ENCODE peak calls at places on chromosomes 1 and 21, in nine cellular contexts. One of them, this sample, is unnamed.
A peak's percentile ranks its signal among the peaks of the same experiment; 100 is the strongest.

GRCh38 chr1:56147020-56147419 is 432.3 kb downstream of the PLPP3 start:
- DNase-seq in suprapubic skin: no peak
- DNase-seq in tibial nerve: no peak
- DNase-seq in transverse colon: no peak
- DNase-seq in stomach: no peak
- DNase-seq in A549: no peak
- DNase-seq in K562: no peak
- DNase-seq in sigmoid colon: no peak
- DNase-seq in esophagus muscularis mucosa: no peak
- DNase-seq in this sample: no peak

GRCh38 chr1:231338270-231339128 is at the start of gene SPRTN:
- DNase-seq in suprapubic skin: peak; percentile 94
- DNase-seq in tibial nerve: peak; percentile 5
- DNase-seq in transverse colon: no peak
- DNase-seq in stomach: no peak
- DNase-seq in A549: no peak
- DNase-seq in K562: peak; percentile 92
- DNase-seq in sigmoid colon: no peak
- DNase-seq in esophagus muscularis mucosa: no peak
- DNase-seq in this sample: no peak

GRCh38 chr1:224212618-224213037 is 29.6 kb downstream of the DEGS1 start:
- DNase-seq in suprapubic skin: no peak
- DNase-seq in tibial nerve: no peak
- DNase-seq in transverse colon: no peak
- DNase-seq in stomach: no peak
- DNase-seq in A549: no peak
- DNase-seq in K562: no peak
- DNase-seq in sigmoid colon: peak; percentile 28
- DNase-seq in esophagus muscularis mucosa: no peak
- DNase-seq in this sample: no peak

GRCh38 chr1:153599847-153600246 is 13.1 kb downstream of the S100A16 start:
- DNase-seq in suprapubic skin: no peak
- DNase-seq in tibial nerve: no peak
- DNase-seq in transverse colon: no peak
- DNase-seq in stomach: no peak
- DNase-seq in A549: no peak
- DNase-seq in K562: no peak
- DNase-seq in sigmoid colon: no peak
- DNase-seq in esophagus muscularis mucosa: no peak
- DNase-seq in this sample: no peak

GRCh38 chr1:110879758-110880606 is 7.0 kb downstream of the CD53 start:
- DNase-seq in suprapubic skin: no peak
- DNase-seq in tibial nerve: no peak
- DNase-seq in transverse colon: peak; percentile 15
- DNase-seq in stomach: no peak
- DNase-seq in A549: no peak
- DNase-seq in K562: peak; percentile 87
- DNase-seq in sigmoid colon: no peak
- DNase-seq in esophagus muscularis mucosa: no peak
- DNase-seq in this sample: no peak

GRCh38 chr1:94504601-94505000 is 37.0 kb downstream of the F3 start:
- DNase-seq in suprapubic skin: no peak
- DNase-seq in tibial nerve: no peak
- DNase-seq in transverse colon: no peak
- DNase-seq in stomach: no peak
- DNase-seq in A549: no peak
- DNase-seq in K562: no peak
- DNase-seq in sigmoid colon: no peak
- DNase-seq in esophagus muscularis mucosa: no peak
- DNase-seq in this sample: no peak

GRCh38 chr21:36104306-36105300 is 30.3 kb upstream of the CBR3 start:
- DNase-seq in suprapubic skin: no peak
- DNase-seq in tibial nerve: peak; percentile 56
- DNase-seq in transverse colon: peak; percentile 34
- DNase-seq in stomach: peak; percentile 35
- DNase-seq in A549: no peak
- DNase-seq in K562: peak; percentile 47
- DNase-seq in sigmoid colon: no peak
- DNase-seq in esophagus muscularis mucosa: no peak
- DNase-seq in this sample: peak; percentile 56

GRCh38 chr1:195820925-195821324 is 787.3 kb downstream of the KCNT2 start:
- DNase-seq in suprapubic skin: no peak
- DNase-seq in tibial nerve: no peak
- DNase-seq in transverse colon: no peak
- DNase-seq in stomach: no peak
- DNase-seq in A549: no peak
- DNase-seq in K562: no peak
- DNase-seq in sigmoid colon: no peak
- DNase-seq in esophagus muscularis mucosa: no peak
- DNase-seq in this sample: no peak

GRCh38 chr1:110689868-110690267 is 15.1 kb upstream of the KCNA3 start:
- DNase-seq in suprapubic skin: no peak
- DNase-seq in tibial nerve: no peak
- DNase-seq in transverse colon: no peak
- DNase-seq in stomach: no peak
- DNase-seq in A549: no peak
- DNase-seq in K562: no peak
- DNase-seq in sigmoid colon: no peak
- DNase-seq in esophagus muscularis mucosa: no peak
- DNase-seq in this sample: no peak

GRCh38 chr21:31293986-31294385 is 50.1 kb downstream of the TIAM1 start:
- DNase-seq in suprapubic skin: no peak
- DNase-seq in tibial nerve: no peak
- DNase-seq in transverse colon: no peak
- DNase-seq in stomach: no peak
- DNase-seq in A549: peak; percentile 13
- DNase-seq in K562: no peak
- DNase-seq in sigmoid colon: no peak
- DNase-seq in esophagus muscularis mucosa: no peak
- DNase-seq in this sample: no peak

GRCh38 chr21:43911015-43911934 is 46.3 kb downstream of the AGPAT3 start:
- DNase-seq in suprapubic skin: peak; percentile 61
- DNase-seq in tibial nerve: no peak
- DNase-seq in transverse colon: no peak
- DNase-seq in stomach: no peak
- DNase-seq in A549: no peak
- DNase-seq in K562: no peak
- DNase-seq in sigmoid colon: peak; percentile 64
- DNase-seq in esophagus muscularis mucosa: no peak
- DNase-seq in this sample: no peak

GRCh38 chr1:19042675-19043578 is 86.5 kb upstream of the IFFO2 start:
- DNase-seq in suprapubic skin: peak; percentile 57
- DNase-seq in tibial nerve: no peak
- DNase-seq in transverse colon: no peak
- DNase-seq in stomach: no peak
- DNase-seq in A549: no peak
- DNase-seq in K562: no peak
- DNase-seq in sigmoid colon: peak; percentile 42
- DNase-seq in esophagus muscularis mucosa: no peak
- DNase-seq in this sample: no peak

GRCh38 chr1:31795801-31796621 is 19.8 kb downstream of the SPOCD1 start:
- DNase-seq in suprapubic skin: peak; percentile 40
- DNase-seq in tibial nerve: no peak
- DNase-seq in transverse colon: peak; percentile 10
- DNase-seq in stomach: peak; percentile 27
- DNase-seq in A549: peak; percentile 17
- DNase-seq in K562: peak; percentile 45
- DNase-seq in sigmoid colon: peak; percentile 61
- DNase-seq in esophagus muscularis mucosa: no peak
- DNase-seq in this sample: peak; percentile 33

GRCh38 chr1:16442941-16443340 is 2.4 kb downstream of the NECAP2 start:
- DNase-seq in suprapubic skin: no peak
- DNase-seq in tibial nerve: no peak
- DNase-seq in transverse colon: no peak
- DNase-seq in stomach: no peak
- DNase-seq in A549: no peak
- DNase-seq in K562: no peak
- DNase-seq in sigmoid colon: no peak
- DNase-seq in esophagus muscularis mucosa: no peak
- DNase-seq in this sample: no peak

GRCh38 chr1:17630048-17630830 is 90.7 kb downstream of the ARHGEF10L start:
- DNase-seq in suprapubic skin: no peak
- DNase-seq in tibial nerve: peak; percentile 81
- DNase-seq in transverse colon: peak; percentile 38
- DNase-seq in stomach: peak; percentile 27
- DNase-seq in A549: no peak
- DNase-seq in K562: no peak
- DNase-seq in sigmoid colon: peak; percentile 87
- DNase-seq in esophagus muscularis mucosa: peak; percentile 94
- DNase-seq in this sample: no peak

GRCh38 chr1:169595764-169596711 is 9.8 kb upstream of the F5 start:
- DNase-seq in suprapubic skin: no peak
- DNase-seq in tibial nerve: no peak
- DNase-seq in transverse colon: no peak
- DNase-seq in stomach: no peak
- DNase-seq in A549: peak; percentile 27
- DNase-seq in K562: no peak
- DNase-seq in sigmoid colon: no peak
- DNase-seq in esophagus muscularis mucosa: peak; percentile 84
- DNase-seq in this sample: no peak

GRCh38 chr1:107153033-107153432 is 12.2 kb downstream of the NTNG1 start:
- DNase-seq in suprapubic skin: no peak
- DNase-seq in tibial nerve: no peak
- DNase-seq in transverse colon: no peak
- DNase-seq in stomach: no peak
- DNase-seq in A549: no peak
- DNase-seq in K562: no peak
- DNase-seq in sigmoid colon: no peak
- DNase-seq in esophagus muscularis mucosa: no peak
- DNase-seq in this sample: no peak

GRCh38 chr1:78760858-78761257 is 111.2 kb downstream of the IFI44 start:
- DNase-seq in suprapubic skin: no peak
- DNase-seq in tibial nerve: no peak
- DNase-seq in transverse colon: no peak
- DNase-seq in stomach: no peak
- DNase-seq in A549: peak; percentile 4
- DNase-seq in K562: no peak
- DNase-seq in sigmoid colon: no peak
- DNase-seq in esophagus muscularis mucosa: no peak
- DNase-seq in this sample: no peak

GRCh38 chr1:83942914-83943313 is 56.0 kb downstream of the TTLL7 start:
- DNase-seq in suprapubic skin: no peak
- DNase-seq in tibial nerve: no peak
- DNase-seq in transverse colon: no peak
- DNase-seq in stomach: no peak
- DNase-seq in A549: no peak
- DNase-seq in K562: no peak
- DNase-seq in sigmoid colon: no peak
- DNase-seq in esophagus muscularis mucosa: no peak
- DNase-seq in this sample: no peak

GRCh38 chr1:222928212-222928611 is 113.4 kb downstream of the DISP1 start:
- DNase-seq in suprapubic skin: no peak
- DNase-seq in tibial nerve: peak; percentile 45
- DNase-seq in transverse colon: peak; percentile 30
- DNase-seq in stomach: peak; percentile 73
- DNase-seq in A549: peak; percentile 18
- DNase-seq in K562: no peak
- DNase-seq in sigmoid colon: peak; percentile 75
- DNase-seq in esophagus muscularis mucosa: no peak
- DNase-seq in this sample: peak; percentile 44

GRCh38 chr1:207366022-207366421 is 44.5 kb downstream of the CD55 start:
- DNase-seq in suprapubic skin: no peak
- DNase-seq in tibial nerve: no peak
- DNase-seq in transverse colon: no peak
- DNase-seq in stomach: no peak
- DNase-seq in A549: no peak
- DNase-seq in K562: no peak
- DNase-seq in sigmoid colon: no peak
- DNase-seq in esophagus muscularis mucosa: no peak
- DNase-seq in this sample: no peak

GRCh38 chr1:150302338-150302737 is 8.7 kb downstream of the MRPS21 start:
- DNase-seq in suprapubic skin: no peak
- DNase-seq in tibial nerve: no peak
- DNase-seq in transverse colon: no peak
- DNase-seq in stomach: no peak
- DNase-seq in A549: no peak
- DNase-seq in K562: no peak
- DNase-seq in sigmoid colon: no peak
- DNase-seq in esophagus muscularis mucosa: no peak
- DNase-seq in this sample: peak; percentile 72

GRCh38 chr1:42003433-42003832 is 84.7 kb upstream of the HIVEP3 start:
- DNase-seq in suprapubic skin: no peak
- DNase-seq in tibial nerve: no peak
- DNase-seq in transverse colon: peak; percentile 33
- DNase-seq in stomach: peak; percentile 50
- DNase-seq in A549: no peak
- DNase-seq in K562: no peak
- DNase-seq in sigmoid colon: no peak
- DNase-seq in esophagus muscularis mucosa: no peak
- DNase-seq in this sample: no peak
- TF ChIP-seq EP300 in suprapubic skin: no peak
- TF ChIP-seq EP300 in tibial nerve: no peak
- TF ChIP-seq EP300 in transverse colon: no peak
- TF ChIP-seq EP300 in stomach: no peak
- TF ChIP-seq EP300 in A549: no peak
- TF ChIP-seq EP300 in K562: no peak
- TF ChIP-seq EP300 in sigmoid colon: no peak
- TF ChIP-seq EP300 in esophagus muscularis mucosa: no peak
- TF ChIP-seq EP300 in this sample: no peak

DNA sequence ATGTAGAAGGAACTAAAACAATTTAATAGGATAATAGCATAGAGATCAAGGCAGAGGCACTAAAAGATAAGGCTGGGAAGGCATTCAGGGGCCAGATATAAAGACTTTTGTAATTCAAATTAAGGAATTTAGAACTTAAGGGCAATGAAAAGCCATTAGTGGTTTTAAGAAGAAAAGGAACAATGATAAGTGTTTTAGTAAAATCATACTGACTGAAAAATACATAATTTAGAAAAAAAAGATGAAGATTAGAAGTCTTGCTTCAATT is 14.1 kb upstream of the RGS2 start:
- DNase-seq in suprapubic skin: no peak
- DNase-seq in tibial nerve: no peak
- DNase-seq in transverse colon: no peak
- DNase-seq in stomach: no peak
- DNase-seq in A549: no peak
- DNase-seq in K562: no peak
- DNase-seq in sigmoid colon: no peak
- DNase-seq in esophagus muscularis mucosa: no peak
- DNase-seq in this sample: no peak
- H3K4me1 ChIP-seq in suprapubic skin: no peaks in the 10 kb centered on the region
- H3K4me1 ChIP-seq in tibial nerve: no peaks in the 10 kb centered on the region
- H3K4me1 ChIP-seq in transverse colon: no peaks in the 10 kb centered on the region
- H3K4me1 ChIP-seq in stomach: no peaks in the 10 kb centered on the region
- H3K4me1 ChIP-seq in A549: no peaks in the 10 kb centered on the region
- H3K4me1 ChIP-seq in K562: no peaks in the 10 kb centered on the region
- H3K4me1 ChIP-seq in sigmoid colon: peaks cover 20% of the 10 kb centered on the region
- H3K4me1 ChIP-seq in esophagus muscularis mucosa: peaks cover 10% of the 10 kb centered on the region
- H3K4me1 ChIP-seq in this sample: no peaks in the 10 kb centered on the region

GRCh38 chr1:14849038-14849437 is 250.6 kb downstream of the KAZN start:
- DNase-seq in suprapubic skin: peak; percentile 81
- DNase-seq in tibial nerve: no peak
- DNase-seq in transverse colon: no peak
- DNase-seq in stomach: no peak
- DNase-seq in A549: no peak
- DNase-seq in K562: no peak
- DNase-seq in sigmoid colon: no peak
- DNase-seq in esophagus muscularis mucosa: no peak
- DNase-seq in this sample: no peak
- TF ChIP-seq CTCF in suprapubic skin: no peak
- TF ChIP-seq CTCF in tibial nerve: no peak
- TF ChIP-seq CTCF in transverse colon: no peak
- TF ChIP-seq CTCF in stomach: no peak
- TF ChIP-seq CTCF in A549: no peak
- TF ChIP-seq CTCF in K562: peak; percentile 39
- TF ChIP-seq CTCF in sigmoid colon: no peak
- TF ChIP-seq CTCF in esophagus muscularis mucosa: no peak
- TF ChIP-seq CTCF in this sample: no peak

GRCh38 chr1:15410884-15411245 is 1.2 kb downstream of the EFHD2 start:
- DNase-seq in suprapubic skin: no peak
- DNase-seq in tibial nerve: no peak
- DNase-seq in transverse colon: no peak
- DNase-seq in stomach: no peak
- DNase-seq in A549: no peak
- DNase-seq in K562: no peak
- DNase-seq in sigmoid colon: no peak
- DNase-seq in esophagus muscularis mucosa: no peak
- DNase-seq in this sample: no peak
- TF ChIP-seq EP300 in suprapubic skin: no peak
- TF ChIP-seq EP300 in tibial nerve: no peak
- TF ChIP-seq EP300 in transverse colon: no peak
- TF ChIP-seq EP300 in stomach: no peak
- TF ChIP-seq EP300 in A549: no peak
- TF ChIP-seq EP300 in K562: no peak
- TF ChIP-seq EP300 in sigmoid colon: no peak
- TF ChIP-seq EP300 in esophagus muscularis mucosa: no peak
- TF ChIP-seq EP300 in this sample: no peak